ENCODE peak calls at places on chromosomes 11 and 22, in nine cellular contexts. I is CD4-positive, CD25-positive, alpha-beta regulatory T cell; Q is activated effector memory CD4-positive, alpha-beta T cell treated with anti-CD3 and anti-CD28 coated beads, Interleukin-2, amount 50 U/mL, for 16 hours; M is SK-MEL-5; V is activated naive CD4-positive, alpha-beta T cell treated with anti-CD3 and anti-CD28 coated beads for 36 hours; X is stimulated activated CD4-positive, alpha-beta T cell treated with anti-CD3 and anti-CD28 coated beads, Interleukin-4, amount 100 ng/mL, for 48 hours; A is ACHN; H is T-helper 1 cell; N is HCEC 1CT. P is an unnamed sample.

GRCh38 chr11:130478204-130478701 is 29.8 kb downstream of the ADAMTS15 start:
- DNase-seq in I (no peak), Q (no peak), M (no peak), V (no peak), X (no peak), A (peak; percentile 90), H (no peak), N (peak; percentile 91), P (no peak)

GRCh38 chr11:71342951-71343827 is 90.8 kb upstream of the SHANK2 start:
- DNase-seq in I (no peak), Q (no peak), M (peak; percentile 89), V (peak; percentile 31), X (peak; percentile 6), A (peak; percentile 72), H (no peak), N (peak; percentile 34), P (no peak)

GRCh38 chr11:116499396-116500001 is 273.3 kb downstream of the BUD13 start:
- DNase-seq in I (no peak), Q (peak; percentile 69), M (peak; percentile 78), V (peak; percentile 81), X (peak; percentile 76), A (peak; percentile 65), H (no peak), N (no peak), P (no peak)

GRCh38 chr11:110835103-110835502 is 122.9 kb upstream of the ARHGAP20 start:
- DNase-seq in I (no peak), Q (no peak), M (no peak), V (no peak), X (no peak), A (no peak), H (no peak), N (no peak), P (no peak)

GRCh38 chr11:63508009-63508408 is 2.1 kb downstream of the LGALS12 start:
- DNase-seq in I (no peak), Q (no peak), M (peak; percentile 49), V (peak; percentile 46), X (no peak), A (peak; percentile 20), H (no peak), N (no peak), P (no peak)

GRCh38 chr11:68936676-68937620 is 33.3 kb downstream of the IGHMBP2 start:
- DNase-seq in I (no peak), Q (no peak), M (no peak), V (no peak), X (no peak), A (no peak), H (no peak), N (no peak), P (no peak)

GRCh38 chr11:3840289-3840869 is 380 bp downstream of the RHOG start:
- DNase-seq in I (peak; percentile 26), Q (peak; percentile 81), M (no peak), V (peak; percentile 55), X (no peak), A (no peak), H (no peak), N (no peak), P (no peak)

GRCh38 chr11:12717851-12718291 is 43.6 kb downstream of the TEAD1 start:
- DNase-seq in I (no peak), Q (peak; percentile 65), M (no peak), V (peak; percentile 88), X (peak; percentile 20), A (no peak), H (peak; percentile 24), N (no peak), P (no peak)

GRCh38 chr11:2898366-2899079 is 12.9 kb upstream of the CDKN1C start:
- DNase-seq in I (peak; percentile 29), Q (peak; percentile 82), M (peak; percentile 95), V (peak; percentile 74), X (peak; percentile 30), A (peak; percentile 73), H (peak; percentile 43), N (peak; percentile 93), P (no peak)

GRCh38 chr11:45410391-45411215 is 124.5 kb upstream of the SYT13 start:
- DNase-seq in I (no peak), Q (no peak), M (no peak), V (no peak), X (no peak), A (no peak), H (no peak), N (no peak), P (no peak)

GRCh38 chr11:130431337-130431773 is 2.9 kb upstream of the ADAMTS8 start:
- DNase-seq in I (peak; percentile 43), Q (peak; percentile 86), M (peak; percentile 67), V (peak; percentile 89), X (peak; percentile 68), A (peak; percentile 63), H (peak; percentile 46), N (peak; percentile 34), P (peak; percentile 64)

GRCh38 chr22:43273902-43274484 is 69.2 kb downstream of the SCUBE1 start:
- DNase-seq in I (no peak), Q (peak; percentile 68), M (peak; percentile 78), V (peak; percentile 62), X (peak; percentile 15), A (peak; percentile 55), H (no peak), N (peak; percentile 50), P (peak; percentile 12)

GRCh38 chr11:69215784-69216415 is 60.2 kb downstream of the SMIM38 start:
- DNase-seq in I (no peak), Q (peak; percentile 45), M (no peak), V (no peak), X (no peak), A (no peak), H (no peak), N (peak; percentile 12), P (no peak)

GRCh38 chr11:45933846-45934579 is 11.6 kb downstream of the LARGE2 start:
- DNase-seq in I (no peak), Q (no peak), M (no peak), V (no peak), X (no peak), A (no peak), H (no peak), N (no peak), P (no peak)

GRCh38 chr22:38172489-38173155 is 9.0 kb downstream of the PLA2G6 start:
- DNase-seq in I (no peak), Q (no peak), M (peak; percentile 96), V (peak; percentile 29), X (no peak), A (no peak), H (no peak), N (no peak), P (no peak)